ENCODE peak calls at places on chromosomes 12 and 14, in nine cellular contexts. Z is RWPE2, L is right lobe of liver, H is upper lobe of right lung, O is hepatocyte, Q is AG04450, G is psoas muscle, M is fibroblast of lung, K is heart left ventricle. R is an unnamed sample.
A peak's percentile ranks its signal among the peaks of the same experiment; 100 is the strongest.

GRCh38 chr12:48973992-48974673 is 2.6 kb upstream of the WNT10B start:
- DNase-seq in Z (no peak), L (peak; percentile 44), K (no peak), H (peak; percentile 76), M (peak; percentile 57), Q (no peak), O (peak; percentile 71), G (peak; percentile 85), R (no peak)

GRCh38 chr14:39372656-39373055 is 59.6 kb downstream of the FBXO33 start:
- DNase-seq in Q (no peak), K (no peak), L (no peak), M (peak; percentile 42), O (no peak), G (no peak), Z (no peak), H (no peak), R (no peak)

GRCh38 chr12:11853126-11853525 is 203.7 kb downstream of the ETV6 start:
- DNase-seq in M (no peak), G (no peak), Q (no peak), Z (no peak), H (no peak), O (no peak), K (no peak), L (no peak), R (no peak)

GRCh38 chr14:67173719-67174118 is 15.5 kb upstream of the GARIN2 start:
- DNase-seq in M (no peak), L (no peak), K (no peak), H (no peak), G (no peak), Z (no peak), Q (no peak), O (no peak), R (no peak)

GRCh38 chr12:114656906-114657596 is 26.9 kb downstream of the TBX3 start:
- DNase-seq in Z (no peak), M (no peak), H (no peak), G (no peak), Q (no peak), K (no peak), O (no peak), L (no peak), R (no peak)

GRCh38 chr14:41362134-41362533 is 244.5 kb upstream of the LRFN5 start:
- DNase-seq in Q (no peak), L (no peak), Z (no peak), H (no peak), G (no peak), M (no peak), O (no peak), K (no peak), R (peak; percentile 0)

GRCh38 chr12:99983721-99984258 is 946 bp downstream of the ANKS1B start:
- DNase-seq in H (no peak), G (no peak), K (no peak), Q (no peak), L (no peak), Z (no peak), O (peak; percentile 4), M (no peak), R (no peak)

GRCh38 chr14:37399517-37399916 is 195.5 kb downstream of the FOXA1 start:
- DNase-seq in Q (no peak), O (no peak), Z (no peak), K (no peak), M (no peak), L (no peak), G (no peak), H (no peak), R (no peak)

GRCh38 chr14:61516957-61517356 is 178.4 kb upstream of the HIF1A start:
- DNase-seq in O (no peak), H (no peak), Z (no peak), M (peak; percentile 68), L (no peak), K (no peak), G (no peak), Q (no peak), R (no peak)

GRCh38 chr12:62466596-62467411 is at the start of gene MON2:
- DNase-seq in K (peak; percentile 93), Q (peak; percentile 29), O (peak; percentile 95), H (peak; percentile 96), M (peak; percentile 82), L (peak; percentile 94), G (peak; percentile 94), Z (peak; percentile 83), R (peak; percentile 81)
- H3K27ac ChIP-seq in K (peak within 1 kb of the TSS; percentile 88), Q (peak within 1 kb of the TSS; percentile 86), O (peak within 1 kb of the TSS; percentile 98), H (peak within 1 kb of the TSS; percentile 90), M (peak within 1 kb of the TSS; percentile 95), L (peak within 1 kb of the TSS; percentile 88), G (peak within 1 kb of the TSS; percentile 97), Z (peak within 1 kb of the TSS; percentile 49), R (peak within 1 kb of the TSS; percentile 87)

DNA sequence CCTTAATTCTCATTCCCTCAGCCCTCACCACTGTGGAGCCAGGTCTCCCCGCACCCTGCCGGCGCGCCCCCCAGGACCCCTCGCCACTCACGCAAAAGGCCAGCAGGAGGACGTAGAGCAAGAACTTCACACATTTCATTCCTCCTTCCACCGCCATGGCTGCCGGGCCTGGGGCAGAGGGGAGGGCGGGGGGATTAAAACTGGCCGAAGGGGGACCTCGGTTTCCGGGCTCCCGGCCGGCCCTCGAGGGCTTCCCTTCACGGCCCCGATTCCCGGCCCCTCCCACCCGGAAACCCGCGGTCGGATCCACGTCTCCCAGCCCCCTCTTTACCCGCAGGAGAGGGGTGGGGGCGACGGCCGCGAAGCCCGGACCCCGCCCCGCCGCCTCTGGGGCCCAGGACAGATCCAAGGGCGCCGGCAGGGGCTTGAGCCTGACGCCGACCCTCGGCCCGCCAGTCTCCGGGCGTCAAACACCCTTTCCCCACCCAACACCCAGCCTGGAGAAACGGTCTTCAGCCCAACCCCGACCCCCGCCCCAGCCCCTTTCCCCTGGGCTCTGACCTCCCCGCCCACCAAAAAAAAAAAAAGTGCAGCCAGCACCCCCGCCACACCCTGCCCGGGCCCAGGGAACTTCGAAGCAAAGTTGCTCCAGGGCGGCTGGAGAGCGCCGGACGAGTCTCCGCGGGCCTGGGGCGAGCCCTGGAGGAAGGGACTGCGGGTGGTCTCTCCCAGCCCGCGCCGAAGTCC is 451 bp downstream of the CD63 start:
- DNase-seq in Z (no peak), G (peak; percentile 91), H (peak; percentile 93), O (peak; percentile 87), M (peak; percentile 70), Q (no peak), L (peak; percentile 83), K (peak; percentile 90), R (peak; percentile 55)
- TF ChIP-seq CTCF in Z (no peak), G (no peak), H (no peak), O (no peak), M (no peak), Q (no peak), L (no peak), K (no peak), R (no peak)

GRCh38 chr14:73953731-73954130 is 3.6 kb downstream of the COQ6 start:
- DNase-seq in M (no peak), L (no peak), O (no peak), Q (no peak), H (no peak), K (no peak), Z (no peak), G (no peak), R (no peak)

GRCh38 chr14:73961192-73961591 is 11.1 kb downstream of the COQ6 start:
- DNase-seq in G (no peak), K (no peak), O (no peak), L (no peak), M (no peak), Z (no peak), H (no peak), Q (no peak), R (no peak)

GRCh38 chr14:73955674-73956073 is 5.6 kb downstream of the COQ6 start:
- DNase-seq in Z (no peak), H (no peak), L (no peak), Q (no peak), G (no peak), O (no peak), M (no peak), K (no peak), R (no peak)

DNA sequence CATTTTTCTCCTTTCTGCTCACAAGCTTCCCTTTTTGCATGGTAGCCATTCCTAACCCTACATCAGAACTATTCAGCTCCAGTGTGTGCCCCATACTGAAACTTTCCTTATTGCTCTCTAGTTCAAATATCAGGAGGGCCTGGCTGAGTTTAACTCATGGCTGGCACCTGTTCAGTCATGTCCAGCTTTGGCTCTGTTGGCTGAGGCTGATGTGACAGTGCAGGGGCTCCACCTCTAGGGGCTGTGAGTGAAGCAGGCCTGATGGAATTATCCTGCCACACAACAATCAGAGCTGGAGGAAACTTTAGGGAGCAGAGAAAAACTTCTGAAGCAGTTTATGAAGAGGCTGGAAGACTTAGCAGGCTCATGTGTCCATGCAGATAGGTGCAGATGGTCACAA is 8.5 kb downstream of the COQ6 start:
- DNase-seq in Z (no peak), Q (no peak), G (no peak), M (no peak), H (no peak), L (no peak), O (no peak), K (no peak), R (no peak)
- H3K27ac ChIP-seq in Z (no peak overlapping the region), Q (no peak overlapping the region), G (peak overlapping the region; percentile 65), M (no peak overlapping the region), H (no peak overlapping the region), L (no peak overlapping the region), O (no peak overlapping the region), K (no peak overlapping the region), R (no peak overlapping the region)

GRCh38 chr14:55532645-55533309 is 47.2 kb upstream of the KTN1 start:
- DNase-seq in M (no peak), K (no peak), Q (no peak), L (no peak), G (no peak), O (peak; percentile 7), Z (no peak), H (no peak), R (no peak)
- TF ChIP-seq CTCF in M (peak; percentile 16), K (no peak), Q (peak; percentile 42), L (no peak), G (no peak), O (no peak), Z (no peak), H (no peak), R (no peak)

GRCh38 chr12:16610006-16610520 is 4.1 kb upstream of the LMO3 start:
- DNase-seq in M (no peak), G (no peak), K (no peak), L (no peak), Q (no peak), H (no peak), Z (no peak), O (no peak), R (no peak)
- H3K27ac ChIP-seq in M (no peak overlapping the region), G (no peak overlapping the region), K (peak overlapping the region; percentile 51), L (no peak overlapping the region), Q (no peak overlapping the region), H (peak overlapping the region; percentile 72), Z (no peak overlapping the region), O (no peak overlapping the region), R (no peak overlapping the region)

R was measured in RWPE1.